ENCODE peak calls at places on chromosomes 3 and 15, in six cellular contexts. D is H1, Z is IMR-90, K is neuronal stem cell, O is H9, V is mesendoderm. E is an unnamed sample.

GRCh38 chr3:56342475-56342874 is 125.8 kb downstream of the ERC2 start:
- DNase-seq in O (no peak), Z (no peak), K (no peak), V (no peak), D (no peak), E (no peak)

GRCh38 chr3:152399374-152399773 is 130.6 kb downstream of the MBNL1 start:
- DNase-seq in D (no peak), V (no peak), O (no peak), Z (peak; percentile 76), K (no peak), E (peak; percentile 79)

GRCh38 chr15:52107238-52107637 is 5.3 kb downstream of the BCL2L10 start:
- DNase-seq in D (no peak), O (no peak), V (no peak), K (no peak), Z (no peak), E (no peak)

GRCh38 chr3:188309437-188310269 is 155.7 kb downstream of the LPP start:
- DNase-seq in O (no peak), D (no peak), K (no peak), V (no peak), Z (no peak), E (no peak)

GRCh38 chr3:48478631-48479555 is 25.1 kb downstream of the SHISA5 start:
- DNase-seq in K (no peak), Z (no peak), D (no peak), O (no peak), V (no peak), E (no peak)

GRCh38 chr3:59290358-59290757 is 240.5 kb upstream of the CFAP20DC start:
- DNase-seq in O (no peak), K (no peak), V (peak; percentile 53), Z (no peak), D (no peak), E (no peak)

GRCh38 chr15:83657549-83657948 is 3.6 kb downstream of the ADAMTSL3 start:
- DNase-seq in O (peak; percentile 61), D (no peak), K (no peak), Z (no peak), V (peak; percentile 71), E (no peak)

GRCh38 chr15:34886134-34886533 is 83.4 kb downstream of the AQR start:
- DNase-seq in K (no peak), V (no peak), O (no peak), Z (peak; percentile 58), D (no peak), E (peak; percentile 12)

GRCh38 chr3:23805228-23805880 is 401 bp upstream of the UBE2E1 start:
- DNase-seq in Z (no peak), D (no peak), V (peak; percentile 62), O (no peak), K (peak; percentile 27), E (no peak)

GRCh38 chr15:98905981-98906711 is 101.4 kb downstream of the PGPEP1L start:
- DNase-seq in Z (no peak), D (no peak), K (no peak), V (no peak), O (no peak), E (no peak)

GRCh38 chr3:183278479-183279088 is 25.5 kb downstream of the B3GNT5 start:
- DNase-seq in V (no peak), D (no peak), Z (no peak), O (no peak), K (no peak), E (no peak)

GRCh38 chr15:90660195-90660995 is 56.8 kb upstream of the BLM start:
- DNase-seq in O (peak; percentile 41), V (peak; percentile 78), D (no peak), K (no peak), Z (peak; percentile 91), E (peak; percentile 89)

GRCh38 chr3:40843851-40844548 is 319.2 kb downstream of the ZNF621 start:
- DNase-seq in Z (no peak), K (no peak), O (peak; percentile 59), D (peak; percentile 53), V (peak; percentile 93), E (peak; percentile 24)

GRCh38 chr15:31552482-31553099 is 226.0 kb downstream of the KLF13 start:
- DNase-seq in O (no peak), K (no peak), Z (peak; percentile 24), V (no peak), D (no peak), E (no peak)

GRCh38 chr3:147419062-147419701 is 10.0 kb downstream of the ZIC1 start:
- DNase-seq in D (peak; percentile 92), Z (peak; percentile 15), K (peak; percentile 84), O (peak; percentile 94), V (peak; percentile 94), E (peak; percentile 18)

GRCh38 chr3:11479230-11479620 is 164.5 kb downstream of the VGLL4 start:
- DNase-seq in V (no peak), D (no peak), O (no peak), K (no peak), Z (no peak), E (no peak)

GRCh38 chr3:39086066-39086657 is 21.3 kb downstream of the GORASP1 start:
- DNase-seq in D (no peak), V (no peak), K (no peak), O (no peak), Z (no peak), E (no peak)

GRCh38 chr3:56654460-56654859 is 28.6 kb downstream of the TASOR start:
- DNase-seq in D (no peak), O (no peak), V (no peak), K (no peak), Z (no peak), E (no peak)

GRCh38 chr15:34472947-34473346 is 35.3 kb upstream of the GOLGA8A start:
- DNase-seq in O (no peak), V (no peak), Z (no peak), K (no peak), D (no peak), E (no peak)

GRCh38 chr3:160027541-160028195 is 39.0 kb downstream of the IL12A start:
- DNase-seq in Z (peak; percentile 88), V (no peak), K (no peak), D (no peak), O (no peak), E (peak; percentile 80)
- H3K4me2 ChIP-seq in Z (peak overlapping the region; percentile 63), V (no peak overlapping the region), K (no peak overlapping the region), D (no peak overlapping the region), O (no peak overlapping the region), E (no peak overlapping the region)

DNA sequence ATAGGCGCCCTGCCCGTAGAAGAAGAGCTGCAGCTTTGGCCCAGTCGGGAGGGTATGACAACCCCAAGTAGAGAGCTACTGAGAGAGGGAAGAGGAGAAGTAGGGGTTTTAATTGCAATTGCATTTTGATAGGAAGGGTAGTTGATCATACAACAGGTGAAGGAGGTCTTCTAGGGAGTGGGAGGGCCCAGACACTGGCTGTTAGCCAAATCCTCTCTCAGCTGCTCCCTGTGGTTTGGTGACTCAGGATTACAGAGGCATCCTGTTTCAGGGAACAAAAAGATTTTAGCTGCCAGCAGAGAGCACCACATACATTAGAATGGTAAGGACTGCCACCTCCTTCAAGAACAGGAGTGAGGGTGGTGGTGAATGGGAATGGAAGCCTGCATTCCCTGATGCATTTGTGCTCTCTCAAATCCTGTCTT is 408.9 kb upstream of the THBS1 start:
- DNase-seq in Z (peak; percentile 99), V (peak; percentile 97), K (peak; percentile 59), D (peak; percentile 77), O (peak; percentile 87), E (peak; percentile 97)
- H2BK120ac ChIP-seq in Z (peak overlapping the region; percentile 99), V (no peak overlapping the region), K (no peak overlapping the region), D (no peak overlapping the region), O (peak overlapping the region; percentile 26), E (peak overlapping the region; percentile 62)

GRCh38 chr3:28172748-28173147 is 68.7 kb upstream of the CMC1 start:
- DNase-seq in Z (no peak), D (no peak), K (no peak), O (no peak), V (no peak), E (no peak)

GRCh38 chr3:28173831-28174230 is 67.6 kb upstream of the CMC1 start:
- DNase-seq in O (no peak), V (no peak), Z (no peak), D (no peak), K (no peak), E (no peak)

DNA sequence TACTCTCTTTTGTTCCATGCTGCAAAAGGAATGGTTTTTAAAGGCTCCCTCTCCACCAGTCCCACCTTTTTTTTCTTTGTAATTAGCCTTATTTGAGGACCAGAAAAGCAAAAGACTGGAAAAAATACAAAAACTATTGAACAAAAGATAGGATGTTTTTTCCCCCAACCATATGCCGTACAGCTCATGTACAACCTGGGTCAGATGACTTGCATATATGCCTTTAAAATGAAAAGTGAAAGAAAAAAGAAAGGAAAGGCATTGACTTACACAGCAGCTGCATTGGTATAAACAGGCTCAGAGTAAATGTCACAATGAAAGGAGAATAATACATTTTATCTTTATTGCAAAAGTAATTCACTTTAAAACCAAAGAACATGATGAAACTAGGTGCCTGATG is 69.5 kb upstream of the CMC1 start:
- DNase-seq in Z (peak; percentile 1), D (no peak), K (peak; percentile 3), O (no peak), V (no peak), E (no peak)
- H3K4me2 ChIP-seq in Z (no peak overlapping the region), D (no peak overlapping the region), K (no peak overlapping the region), O (no peak overlapping the region), V (no peak overlapping the region), E (no peak overlapping the region)

GRCh38 chr3:46112984-46113383 is 85.7 kb upstream of the XCR1 start:
- DNase-seq in Z (peak; percentile 27), K (no peak), D (no peak), O (no peak), V (no peak), E (no peak)
- H2BK120ac ChIP-seq in Z (no peak overlapping the region), K (no peak overlapping the region), D (no peak overlapping the region), O (no peak overlapping the region), V (no peak overlapping the region), E (no peak overlapping the region)

GRCh38 chr3:169228522-169228921 is 435.0 kb downstream of the MECOM start:
- DNase-seq in K (no peak), Z (no peak), V (no peak), D (no peak), O (no peak), E (no peak)
- H3K4me2 ChIP-seq in K (no peak overlapping the region), Z (no peak overlapping the region), V (no peak overlapping the region), D (no peak overlapping the region), O (no peak overlapping the region), E (no peak overlapping the region)

GRCh38 chr3:36380171-36381031 is at the start of gene STAC:
- DNase-seq in Z (no peak), V (peak; percentile 64), K (peak; percentile 54), D (no peak), O (peak; percentile 70), E (no peak)
- H2BK120ac ChIP-seq in Z (no peak within 1 kb of the TSS), V (no peak within 1 kb of the TSS), K (no peak within 1 kb of the TSS), D (no peak within 1 kb of the TSS), O (no peak within 1 kb of the TSS), E (no peak within 1 kb of the TSS)

GRCh38 chr3:5012398-5012797 is 33.2 kb downstream of the BHLHE40 start:
- DNase-seq in K (no peak), Z (no peak), O (no peak), V (peak; percentile 55), D (no peak), E (no peak)
- H3K4me2 ChIP-seq in K (no peak overlapping the region), Z (no peak overlapping the region), O (no peak overlapping the region), V (no peak overlapping the region), D (no peak overlapping the region), E (no peak overlapping the region)

GRCh38 chr3:8442993-8443670 is 58.5 kb upstream of the LMCD1 start:
- DNase-seq in V (peak; percentile 13), D (no peak), Z (no peak), K (no peak), O (no peak), E (peak; percentile 60)
- H2BK120ac ChIP-seq in V (no peak overlapping the region), D (no peak overlapping the region), Z (peak overlapping the region; percentile 98), K (no peak overlapping the region), O (no peak overlapping the region), E (peak overlapping the region; percentile 15)

GRCh38 chr3:72977060-72977459 is 19.6 kb upstream of the PPP4R2 start:
- DNase-seq in O (no peak), Z (peak; percentile 14), D (no peak), V (no peak), K (no peak), E (peak; percentile 33)
- H3K4me2 ChIP-seq in O (no peak overlapping the region), Z (no peak overlapping the region), D (no peak overlapping the region), V (no peak overlapping the region), K (no peak overlapping the region), E (no peak overlapping the region)